ENCODE peak calls at places on chromosomes 12 and 14, in four cellular contexts. B is brain microvascular endothelial cell, N is transverse colon, H is colonic mucosa. W is an unnamed sample.

GRCh38 chr12:10235761-10236631 is 23.3 kb downstream of the GABARAPL1 start:
- DNase-seq in B (no peak), N (no peak), H (no peak), W (peak)

GRCh38 chr14:99133563-99134332 is 138.2 kb downstream of the BCL11B start:
- DNase-seq in B (no peak), N (no peak), H (no peak), W (no peak)

GRCh38 chr14:101060171-101060601 is 156.7 kb upstream of the RTL1 start:
- DNase-seq in B (no peak), N (no peak), H (no peak), W (no peak)

GRCh38 chr12:75007133-75007532 is 202.5 kb downstream of the KCNC2 start:
- DNase-seq in B (no peak), N (no peak), H (no peak), W (no peak)

GRCh38 chr14:20690848-20691640 is 2.5 kb downstream of the ANG start:
- DNase-seq in B (peak), N (peak), H (peak), W (no peak)

GRCh38 chr12:113247123-113248045 is 26.1 kb downstream of the TPCN1 start:
- DNase-seq in B (peak), N (no peak), H (no peak), W (peak)

GRCh38 chr12:38934078-38934584 is 28.7 kb upstream of the CPNE8 start:
- DNase-seq in B (no peak), N (no peak), H (no peak), W (no peak)

GRCh38 chr14:99961826-99962518 is 103.2 kb upstream of the EVL start:
- DNase-seq in B (no peak), N (no peak), H (no peak), W (no peak)

GRCh38 chr12:70933133-70933532 is 12.6 kb upstream of the PTPRR start:
- DNase-seq in B (no peak), N (no peak), H (no peak), W (no peak)

DNA sequence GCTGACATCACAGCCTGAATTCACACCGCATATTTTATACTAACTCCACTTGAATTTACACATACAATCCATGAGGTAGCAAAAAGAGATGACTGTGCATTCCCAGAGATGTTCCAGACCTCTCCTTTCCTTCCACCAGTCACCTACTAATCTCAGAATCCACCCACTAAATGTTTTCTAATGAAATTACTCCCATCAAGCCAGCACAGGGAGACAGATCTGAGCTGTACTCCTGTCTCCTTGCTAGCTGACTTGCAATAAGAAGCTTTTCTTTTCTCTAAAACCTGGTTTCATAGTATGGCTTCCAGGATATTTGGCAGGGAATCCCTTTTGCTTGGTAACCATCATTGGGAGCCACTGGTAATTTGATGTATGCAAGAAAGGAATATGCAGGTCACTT is 15.9 kb upstream of the PTPRR start:
- DNase-seq in B (no peak), N (no peak), H (no peak), W (no peak)
- H3K27ac ChIP-seq in B (no peak), N (no peak), H (no peak), W (no peak)

GRCh38 chr14:33931439-33931838 is 19.4 kb downstream of the EGLN3 start:
- DNase-seq in B (no peak), N (no peak), H (no peak), W (no peak)

GRCh38 chr14:33932526-33933292 is 18.2 kb downstream of the EGLN3 start:
- DNase-seq in B (no peak), N (no peak), H (no peak), W (no peak)

GRCh38 chr14:33930464-33930863 is 20.4 kb downstream of the EGLN3 start:
- DNase-seq in B (no peak), N (no peak), H (no peak), W (no peak)

GRCh38 chr14:33933386-33933934 is 17.4 kb downstream of the EGLN3 start:
- DNase-seq in B (no peak), N (no peak), H (no peak), W (no peak)

GRCh38 chr14:33932033-33932432 is 18.8 kb downstream of the EGLN3 start:
- DNase-seq in B (no peak), N (no peak), H (no peak), W (no peak)
- TF ChIP-seq CTCF in B (no peak), N (no peak), H (no peak), W (no peak)

GRCh38 chr12:120708646-120709045 is 1.6 kb upstream of the UNC119B start:
- DNase-seq in B (no peak), N (no peak), H (no peak), W (no peak)
- H3K27ac ChIP-seq in B (no peak), N (no peak), H (no peak), W (no peak)

GRCh38 chr12:6620137-6620884 is 13.1 kb upstream of the CHD4 start:
- DNase-seq in B (no peak), N (no peak), H (no peak), W (no peak)
- TF ChIP-seq CTCF in B (peak), N (peak), H (no peak), W (no peak)

GRCh38 chr14:90871605-90872233 is 55.5 kb upstream of the TTC7B start:
- DNase-seq in B (no peak), N (no peak), H (no peak), W (peak)
- H3K27ac ChIP-seq in B (no peak), N (peak), H (no peak), W (peak)

GRCh38 chr12:132747395-132747794 is 14.2 kb downstream of the ANKLE2 start:
- DNase-seq in B (no peak), N (no peak), H (no peak), W (no peak)
- TF ChIP-seq CTCF in B (no peak), N (no peak), H (no peak), W (no peak)

GRCh38 chr12:121793501-121793835 is at the start of gene RHOF:
- DNase-seq in B (no peak), N (peak), H (peak), W (no peak)
- H3K27ac ChIP-seq in B (peak), N (peak), H (peak), W (peak)

GRCh38 chr14:54643696-54644176 is 76.8 kb downstream of the SAMD4A start:
- DNase-seq in B (no peak), N (no peak), H (no peak), W (no peak)

GRCh38 chr14:54642121-54642520 is 75.2 kb downstream of the SAMD4A start:
- DNase-seq in B (no peak), N (no peak), H (no peak), W (no peak)

GRCh38 chr14:54646576-54647130 is 79.7 kb downstream of the SAMD4A start:
- DNase-seq in B (no peak), N (no peak), H (no peak), W (no peak)

GRCh38 chr14:54640480-54640879 is 73.6 kb downstream of the SAMD4A start:
- DNase-seq in B (no peak), N (no peak), H (no peak), W (no peak)

GRCh38 chr14:54642950-54643695 is 76.2 kb downstream of the SAMD4A start:
- DNase-seq in B (no peak), N (no peak), H (no peak), W (no peak)
- TF ChIP-seq CTCF in B (peak), N (no peak), H (no peak), W (no peak)

DNA sequence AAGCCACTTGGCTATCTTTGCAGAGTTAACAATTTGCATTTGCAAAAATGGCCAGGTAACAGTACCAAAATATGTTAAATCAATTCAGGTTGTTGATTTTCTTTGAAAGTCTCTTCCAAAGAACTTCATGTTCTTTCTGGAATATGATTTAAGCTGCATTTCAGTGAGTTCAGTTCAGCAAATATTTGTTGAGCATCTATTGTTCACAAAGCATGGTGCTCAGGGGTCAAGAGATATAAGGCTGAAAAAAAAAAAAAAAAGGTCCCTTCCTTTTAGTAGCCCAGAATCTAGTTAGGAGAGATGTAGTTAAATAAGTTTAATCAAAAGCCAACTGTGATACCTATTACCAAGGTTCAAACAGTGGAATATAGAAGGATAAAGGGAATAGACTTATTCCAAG is 317.1 kb downstream of the ZFP36L1 start:
- DNase-seq in B (no peak), N (no peak), H (no peak), W (no peak)
- H3K27ac ChIP-seq in B (peak), N (peak), H (no peak), W (no peak)

W was measured in RWPE1.